ENCODE peak calls at places on chromosomes 5 and 9, in five cellular contexts. A is neural progenitor cell; S is GM23248; N is effector memory CD4-positive, alpha-beta T cell; D is heart left ventricle. T is an unnamed sample. For H3K4me1 and H3K27me3, the result is how much of the 10 kb centered on the place peaks cover.

GRCh38 chr5:171494452-171495121 is 75.1 kb downstream of the FGF18 start:
- DNase-seq in A (peak), D (peak), N (no peak), S (peak), T (peak)

GRCh38 chr5:174559141-174559540 is 165.2 kb upstream of the MSX2 start:
- DNase-seq in S (no peak), A (no peak), D (no peak), N (no peak), T (no peak)

GRCh38 chr5:141861194-141861593 is 17.0 kb downstream of the PCDH1 start:
- DNase-seq in D (no peak), A (no peak), S (no peak), N (no peak), T (no peak)

GRCh38 chr5:98774192-98775046 is 956 bp downstream of the RGMB start:
- DNase-seq in D (peak), S (peak), A (peak), N (peak), T (peak)

GRCh38 chr5:156513123-156513814 is 186.3 kb downstream of the SGCD start:
- DNase-seq in D (no peak), N (no peak), S (peak), A (no peak), T (no peak)

GRCh38 chr5:132896685-132897084 is 23.2 kb downstream of the LEAP2 start:
- DNase-seq in A (no peak), S (no peak), D (no peak), N (no peak), T (no peak)

GRCh38 chr5:78507531-78507930 is 141.0 kb downstream of the LHFPL2 start:
- DNase-seq in S (no peak), N (no peak), A (no peak), D (no peak), T (no peak)

GRCh38 chr5:158364367-158364766 is 505.4 kb upstream of the CLINT1 start:
- DNase-seq in N (no peak), A (peak), D (no peak), S (no peak), T (no peak)

GRCh38 chr5:141758316-141758965 is 76.4 kb upstream of the ARAP3 start:
- DNase-seq in S (peak), D (no peak), A (peak), N (no peak), T (no peak)

GRCh38 chr5:151239237-151239861 is 13.6 kb upstream of the GM2A start:
- DNase-seq in D (peak), A (peak), N (peak), S (peak), T (peak)

GRCh38 chr5:16564468-16564867 is 52.3 kb downstream of the RETREG1 start:
- DNase-seq in A (no peak), N (no peak), D (no peak), S (no peak), T (no peak)

GRCh38 chr9:97304586-97304985 is 2.9 kb upstream of the CCDC180 start:
- DNase-seq in N (no peak), S (no peak), D (no peak), A (no peak), T (no peak)

GRCh38 chr5:402615-403359 is 40.2 kb upstream of the EXOC3 start:
- DNase-seq in N (no peak), S (no peak), A (no peak), D (no peak), T (no peak)

GRCh38 chr5:77073667-77074066 is 13.4 kb downstream of the ZBED3 start:
- DNase-seq in S (peak), A (no peak), D (no peak), N (no peak), T (no peak)

GRCh38 chr9:117487555-117488175 is 72.8 kb upstream of the ASTN2 start:
- DNase-seq in N (no peak), S (peak), D (peak), A (peak), T (peak)

GRCh38 chr9:3447813-3448212 is 78.0 kb downstream of the RFX3 start:
- DNase-seq in S (no peak), A (no peak), N (no peak), D (no peak), T (no peak)

GRCh38 chr5:147819371-147819770 is 12.1 kb downstream of the SPINK1 start:
- DNase-seq in S (no peak), A (no peak), N (no peak), D (no peak), T (no peak)

GRCh38 chr9:129725841-129726251 is 27.0 kb downstream of the PTGES start:
- DNase-seq in A (no peak), N (no peak), S (peak), D (no peak), T (no peak)

GRCh38 chr9:22395585-22396205 is 50.9 kb upstream of the DMRTA1 start:
- DNase-seq in A (no peak), D (no peak), S (peak), N (no peak), T (no peak)

GRCh38 chr5:144276034-144276822 is 105.6 kb downstream of the KCTD16 start:
- DNase-seq in N (no peak), A (no peak), D (no peak), S (peak), T (no peak)

GRCh38 chr9:112130347-112130746 is 44.8 kb downstream of the SUSD1 start:
- DNase-seq in S (no peak), N (no peak), D (no peak), A (no peak), T (no peak)

GRCh38 chr5:135386886-135387628 is 12.0 kb downstream of the MACROH2A1 start:
- DNase-seq in S (peak), D (peak), A (no peak), N (no peak), T (no peak)

GRCh38 chr5:96962540-96962991 is 26.7 kb downstream of the LNPEP start:
- DNase-seq in A (no peak), D (no peak), S (no peak), N (no peak), T (no peak)

GRCh38 chr5:134917070-134917831 is 12.3 kb downstream of the PCBD2 start:
- DNase-seq in D (no peak), S (no peak), A (peak), N (no peak), T (no peak)

GRCh38 chr5:181158869-181159268 is 11.5 kb downstream of the OR2V2 start:
- DNase-seq in S (no peak), A (no peak), N (no peak), D (no peak), T (no peak)

GRCh38 chr9:109286981-109287380 is 33.9 kb downstream of the EPB41L4B start:
- DNase-seq in N (no peak), D (no peak), S (peak), A (no peak), T (peak)

GRCh38 chr5:60677831-60678664 is 21.9 kb downstream of the DEPDC1B start:
- DNase-seq in S (peak), A (peak), N (no peak), D (no peak), T (no peak)

GRCh38 chr9:135517407-135517822 is 3.8 kb upstream of the LCN1 start:
- DNase-seq in D (no peak), N (no peak), A (no peak), S (no peak), T (no peak)

GRCh38 chr9:135045264-135046155 is 42.0 kb upstream of the OLFM1 start:
- DNase-seq in D (no peak), N (no peak), A (no peak), S (no peak), T (no peak)

GRCh38 chr9:136722969-136723356 is 10.6 kb downstream of the DIPK1B start:
- DNase-seq in A (no peak), S (no peak), N (no peak), D (no peak), T (no peak)
- H3K4me1 ChIP-seq in A (under half), S (under half), N (under half), D (half or more), T (under half)

GRCh38 chr5:50967388-50968039 is 301.1 kb downstream of the PARP8 start:
- DNase-seq in N (no peak), A (peak), S (peak), D (peak), T (no peak)
- H3K27me3 ChIP-seq in N (half or more), A (half or more), S (half or more), D (half or more), T (under half)

GRCh38 chr9:33154368-33154767 is 12.8 kb downstream of the B4GALT1 start:
- DNase-seq in N (no peak), D (no peak), A (no peak), S (no peak), T (no peak)

GRCh38 chr9:33151007-33151557 is 16.1 kb downstream of the B4GALT1 start:
- DNase-seq in S (peak), N (no peak), D (peak), A (no peak), T (peak)

GRCh38 chr9:33151601-33152000 is 15.5 kb downstream of the B4GALT1 start:
- DNase-seq in N (no peak), A (no peak), S (no peak), D (no peak), T (no peak)

GRCh38 chr9:33153666-33154065 is 13.5 kb downstream of the B4GALT1 start:
- DNase-seq in D (no peak), N (no peak), A (no peak), S (no peak), T (no peak)

GRCh38 chr9:33153001-33153400 is 14.1 kb downstream of the B4GALT1 start:
- DNase-seq in S (no peak), N (no peak), A (no peak), D (no peak), T (no peak)
- H3K4me1 ChIP-seq in S (half or more), N (under half), A (under half), D (half or more), T (under half)

GRCh38 chr9:127066060-127066774 is 56.2 kb downstream of the ANGPTL2 start:
- DNase-seq in A (no peak), D (no peak), N (no peak), S (peak), T (no peak)

GRCh38 chr9:127067603-127068220 is 54.7 kb downstream of the ANGPTL2 start:
- DNase-seq in A (no peak), D (no peak), N (no peak), S (no peak), T (no peak)

GRCh38 chr9:127066775-127067111 is 55.7 kb downstream of the ANGPTL2 start:
- DNase-seq in S (peak), N (no peak), A (no peak), D (no peak), T (no peak)

GRCh38 chr9:127064335-127064734 is 58.1 kb downstream of the ANGPTL2 start:
- DNase-seq in N (no peak), A (no peak), D (no peak), S (no peak), T (no peak)

DNA sequence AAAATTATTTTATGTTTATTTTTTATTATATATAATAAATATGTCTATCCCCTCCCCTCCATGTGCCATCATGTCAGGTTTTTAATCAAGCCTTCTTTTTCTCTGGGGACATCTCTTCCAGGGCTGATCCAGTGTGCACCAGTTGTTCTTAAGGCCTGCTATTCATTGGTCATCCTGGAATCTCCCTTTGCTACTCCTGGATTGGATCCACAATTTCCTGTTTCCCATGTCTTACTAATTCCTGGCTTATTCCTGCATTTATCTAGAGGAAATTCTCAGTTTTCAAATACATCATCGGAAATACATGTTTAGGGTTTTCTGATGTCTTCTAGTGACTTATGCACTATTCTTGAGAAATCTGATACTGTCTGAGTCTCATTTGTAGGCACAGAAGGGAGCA is 56.8 kb downstream of the ANGPTL2 start:
- DNase-seq in A (no peak), S (peak), D (no peak), N (no peak), T (no peak)
- H3K27me3 ChIP-seq in A (under half), S (under half), D (under half), N (under half), T (under half)

GRCh38 chr5:29942089-29942488 is 1251.4 kb upstream of the CDH6 start:
- DNase-seq in A (no peak), N (no peak), S (no peak), D (no peak), T (no peak)

GRCh38 chr5:29939988-29940387 is 1253.5 kb upstream of the CDH6 start:
- DNase-seq in N (no peak), S (no peak), A (no peak), D (no peak), T (no peak)

GRCh38 chr5:29949301-29949872 is 1244.1 kb upstream of the CDH6 start:
- DNase-seq in S (no peak), N (no peak), A (no peak), D (no peak), T (no peak)

GRCh38 chr5:29944327-29944726 is 1249.2 kb upstream of the CDH6 start:
- DNase-seq in N (no peak), A (no peak), D (no peak), S (no peak), T (no peak)
- H3K4me1 ChIP-seq in N (under half), A (under half), D (under half), S (under half), T (under half)